ENCODE peak calls at places on chromosomes 7 and 10, in six cellular contexts. S is endothelial cell of umbilical vein; B is naive thymus-derived CD4-positive, alpha-beta T cell; P is mesendoderm; Y is mesenchymal stem cell; A is IMR-90. F is an unnamed sample.

GRCh38 chr10:72803119-72803505 is 90.4 kb upstream of the OIT3 start:
- DNase-seq in Y (no peak), A (peak; percentile 10), S (no peak), P (no peak), B (no peak), F (no peak)

GRCh38 chr7:30470783-30471182 is 7.8 kb downstream of the NOD1 start:
- DNase-seq in Y (peak; percentile 92), P (no peak), A (peak; percentile 88), B (no peak), S (peak; percentile 92), F (peak; percentile 66)

GRCh38 chr10:63260860-63261251 is 127.7 kb downstream of the NRBF2 start:
- DNase-seq in P (peak; percentile 34), Y (no peak), S (no peak), B (no peak), A (no peak), F (no peak)

GRCh38 chr7:359776-360361 is 69.9 kb downstream of the FOXL3 start:
- DNase-seq in B (no peak), P (no peak), Y (no peak), S (no peak), A (no peak), F (no peak)

GRCh38 chr7:157547611-157548010 is 210.8 kb downstream of the DNAJB6 start:
- DNase-seq in B (no peak), A (no peak), P (no peak), S (no peak), Y (no peak), F (no peak)

GRCh38 chr10:107214261-107214660 is 49.8 kb upstream of the SORCS1 start:
- DNase-seq in P (no peak), Y (no peak), A (no peak), B (no peak), S (no peak), F (no peak)

GRCh38 chr10:93873427-93874115 is 20.2 kb upstream of the SLC35G1 start:
- DNase-seq in Y (peak; percentile 75), S (no peak), B (no peak), A (peak; percentile 63), P (peak; percentile 77), F (peak; percentile 60)

GRCh38 chr10:44978570-44979280 is at the start of gene DEPP1:
- DNase-seq in S (peak; percentile 99), B (peak; percentile 45), A (peak; percentile 93), P (peak; percentile 94), Y (peak; percentile 96), F (peak; percentile 81)

GRCh38 chr7:4216016-4216415 is 466.1 kb upstream of the FOXK1 start:
- DNase-seq in B (no peak), Y (no peak), A (no peak), P (no peak), S (no peak), F (no peak)

GRCh38 chr7:21763818-21764217 is 181.9 kb downstream of the CDCA7L start:
- DNase-seq in B (no peak), P (no peak), A (no peak), S (no peak), Y (no peak), F (no peak)

GRCh38 chr10:126384269-126384873 is 3.9 kb downstream of the ADAM12 start:
- DNase-seq in P (no peak), S (no peak), Y (peak; percentile 78), A (peak; percentile 96), B (no peak), F (peak; percentile 80)

GRCh38 chr10:113006656-113007342 is 56.8 kb downstream of the TCF7L2 start:
- DNase-seq in A (no peak), B (no peak), P (no peak), S (no peak), Y (no peak), F (no peak)

GRCh38 chr7:51950811-51951210 is 634.2 kb upstream of the COBL start:
- DNase-seq in B (no peak), A (no peak), Y (no peak), S (no peak), P (peak; percentile 62), F (no peak)

GRCh38 chr7:66950763-66951162 is 29.7 kb downstream of the TMEM248 start:
- DNase-seq in A (peak; percentile 15), P (no peak), Y (peak; percentile 77), B (no peak), S (peak; percentile 7), F (no peak)

GRCh38 chr7:134922730-134923704 is 63.3 kb upstream of the AGBL3 start:
- DNase-seq in A (no peak), S (no peak), B (no peak), P (no peak), Y (no peak), F (no peak)

GRCh38 chr7:24290004-24290641 is 6.1 kb downstream of the NPY start:
- DNase-seq in P (peak; percentile 90), B (peak; percentile 48), Y (peak; percentile 77), A (peak; percentile 18), S (peak; percentile 20), F (peak; percentile 65)

GRCh38 chr7:117061751-117062150 is 108.5 kb downstream of the ST7 start:
- DNase-seq in S (no peak), B (no peak), A (peak; percentile 80), Y (no peak), P (no peak), F (peak; percentile 51)

GRCh38 chr7:46146454-46147255 is 225.6 kb upstream of the IGFBP3 start:
- DNase-seq in A (peak; percentile 70), P (no peak), Y (peak; percentile 50), S (no peak), B (no peak), F (no peak)

GRCh38 chr10:100347568-100348195 is 649 bp downstream of the SCD start:
- DNase-seq in S (no peak), B (no peak), A (no peak), Y (peak; percentile 45), P (no peak), F (no peak)

GRCh38 chr7:901388-902154 is 25.2 kb downstream of the GET4 start:
- DNase-seq in Y (peak; percentile 90), P (peak; percentile 95), B (no peak), S (peak; percentile 55), A (peak; percentile 82), F (peak; percentile 67)

GRCh38 chr10:61323757-61324156 is 129.4 kb downstream of the TMEM26 start:
- DNase-seq in Y (no peak), A (no peak), B (no peak), P (no peak), S (no peak), F (no peak)

GRCh38 chr7:28041508-28042314 is 138.9 kb downstream of the JAZF1 start:
- DNase-seq in A (peak; percentile 90), S (no peak), P (no peak), Y (peak; percentile 74), B (no peak), F (peak; percentile 42)

GRCh38 chr7:31540786-31541185 is 26.9 kb downstream of the ITPRID1 start:
- DNase-seq in S (no peak), B (no peak), P (no peak), Y (no peak), A (no peak), F (peak; percentile 75)

GRCh38 chr10:122567056-122567660 is 6.6 kb downstream of the DMBT1 start:
- DNase-seq in Y (peak; percentile 8), A (no peak), B (no peak), S (peak; percentile 15), P (peak; percentile 52), F (no peak)

GRCh38 chr10:94133239-94133638 is 139.5 kb downstream of the PLCE1 start:
- DNase-seq in A (no peak), B (no peak), P (no peak), Y (no peak), S (no peak), F (no peak)

GRCh38 chr7:36154255-36155212 is 1.5 kb downstream of the EEPD1 start:
- DNase-seq in S (no peak), B (no peak), A (no peak), P (no peak), Y (no peak), F (no peak)

GRCh38 chr10:102702742-102703141 is 11.5 kb downstream of the ARL3 start:
- DNase-seq in S (no peak), Y (peak; percentile 34), B (no peak), P (no peak), A (peak; percentile 40), F (no peak)

GRCh38 chr7:155867734-155868400 is 55.6 kb upstream of the SHH start:
- DNase-seq in Y (no peak), S (no peak), A (no peak), P (no peak), B (no peak), F (no peak)

GRCh38 chr10:62327897-62328296 is 46.3 kb upstream of the ZNF365 start:
- DNase-seq in Y (no peak), P (no peak), A (no peak), S (no peak), B (no peak), F (no peak)

GRCh38 chr7:22269963-22270362 is 87.0 kb downstream of the RAPGEF5 start:
- DNase-seq in P (no peak), Y (no peak), B (no peak), A (no peak), S (no peak), F (no peak)

DNA sequence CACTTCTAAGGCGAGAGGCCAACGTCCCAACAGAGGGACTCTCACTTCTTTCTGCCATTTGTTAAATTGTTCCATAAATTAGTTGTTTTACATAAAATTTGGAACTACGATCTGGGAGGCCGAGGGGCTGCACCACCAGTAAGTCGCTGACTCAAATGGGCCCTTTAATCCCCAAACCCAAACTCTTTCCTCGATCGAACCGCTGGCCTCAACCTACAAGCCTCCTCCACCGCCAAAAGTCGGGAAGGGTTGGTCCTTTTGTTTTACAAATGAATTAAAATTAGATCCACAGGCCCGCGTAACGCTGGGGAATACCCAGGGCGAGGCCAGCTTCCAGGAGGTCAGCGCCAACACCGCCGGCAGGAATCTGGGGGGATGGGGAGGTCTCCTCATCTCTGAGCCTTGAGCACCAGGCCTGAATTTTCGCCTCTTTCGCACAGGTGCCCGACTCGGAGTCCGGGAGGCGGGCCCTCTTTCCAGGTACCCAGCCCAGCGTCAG is 1.2 kb upstream of the FOXI2 start:
- DNase-seq in P (no peak), B (no peak), Y (no peak), S (no peak), A (no peak), F (no peak)
- H3K4me3 ChIP-seq in P (no peak overlapping the region), B (no peak overlapping the region), Y (no peak overlapping the region), S (no peak overlapping the region), A (no peak overlapping the region), F (no peak overlapping the region)

GRCh38 chr10:86215021-86215420 is 151.6 kb downstream of the GRID1 start:
- DNase-seq in B (no peak), A (no peak), S (no peak), Y (no peak), P (no peak), F (no peak)
- H3K36me3 ChIP-seq in B (no peaks in the 10 kb centered on the region), A (no peaks in the 10 kb centered on the region), S (no peaks in the 10 kb centered on the region), Y (no peaks in the 10 kb centered on the region), P (no peaks in the 10 kb centered on the region), F (no peaks in the 10 kb centered on the region)

GRCh38 chr10:43408710-43409384 is at the start of gene HNRNPF:
- DNase-seq in A (peak; percentile 93), Y (peak; percentile 97), S (peak; percentile 97), P (peak; percentile 98), B (peak; percentile 97), F (peak; percentile 83)
- H3K4me3 ChIP-seq in A (peak within 1 kb of the TSS; percentile 82), Y (peak within 1 kb of the TSS; percentile 67), S (peak within 1 kb of the TSS; percentile 89), P (peak within 1 kb of the TSS; percentile 83), B (peak within 1 kb of the TSS; percentile 99), F (peak within 1 kb of the TSS; percentile 88)

GRCh38 chr7:151238924-151239836 is 6.9 kb downstream of the CHPF2 start:
- DNase-seq in B (no peak), Y (no peak), P (no peak), S (no peak), A (no peak), F (no peak)
- H3K36me3 ChIP-seq in B (peaks cover 46% of the 10 kb centered on the region), Y (peaks cover 79% of the 10 kb centered on the region), P (peaks cover 1% of the 10 kb centered on the region), S (peaks cover 37% of the 10 kb centered on the region), A (peaks cover 79% of the 10 kb centered on the region), F (peaks cover 23% of the 10 kb centered on the region)

GRCh38 chr10:5943536-5943935 is 33.8 kb downstream of the IL15RA start:
- DNase-seq in Y (no peak), B (no peak), S (peak; percentile 58), P (no peak), A (peak; percentile 59), F (no peak)
- H3K4me3 ChIP-seq in Y (no peak overlapping the region), B (no peak overlapping the region), S (no peak overlapping the region), P (no peak overlapping the region), A (no peak overlapping the region), F (no peak overlapping the region)